ENCODE peak calls at places on chromosomes 5 and 9, in seven cellular contexts. W, K, J, L, T, H and M are unnamed samples.

GRCh38 chr9:121954477-121955175 is 138.5 kb downstream of the TTLL11 start:
- DNase-seq in W (no peak), K (no peak), J (no peak), L (peak; percentile 78), T (no peak), H (no peak), M (no peak)

GRCh38 chr9:91255327-91255726 is 106.4 kb downstream of the AUH start:
- DNase-seq in W (no peak), K (no peak), J (no peak), L (peak; percentile 91), T (no peak), H (no peak), M (no peak)

GRCh38 chr9:87765521-87765920 is 39.6 kb downstream of the CTSL start:
- DNase-seq in W (no peak), K (no peak), J (no peak), L (no peak), T (no peak), H (no peak), M (no peak)

GRCh38 chr5:51378061-51378409 is 5.2 kb upstream of the ISL1 start:
- DNase-seq in W (no peak), K (no peak), J (no peak), L (no peak), T (no peak), H (no peak), M (no peak)

GRCh38 chr5:55731848-55732247 is 6.0 kb upstream of the DDX4 start:
- DNase-seq in W (no peak), K (no peak), J (no peak), L (no peak), T (no peak), H (no peak), M (no peak)

GRCh38 chr5:73668422-73669116 is 42.6 kb downstream of the ARHGEF28 start:
- DNase-seq in W (no peak), K (no peak), J (no peak), L (no peak), T (no peak), H (no peak), M (no peak)

GRCh38 chr5:131541766-131542165 is 93.3 kb downstream of the RAPGEF6 start:
- DNase-seq in W (no peak), K (no peak), J (no peak), L (peak; percentile 73), T (no peak), H (no peak), M (peak; percentile 16)

GRCh38 chr9:1869843-1870242 is 145.3 kb upstream of the SMARCA2 start:
- DNase-seq in W (peak; percentile 7), K (peak; percentile 49), J (peak; percentile 36), L (no peak), T (peak; percentile 18), H (no peak), M (no peak)

GRCh38 chr9:135504262-135505229 is 4.1 kb downstream of the MRPS2 start:
- DNase-seq in W (peak; percentile 31), K (no peak), J (peak; percentile 77), L (peak; percentile 52), T (peak; percentile 55), H (no peak), M (peak; percentile 39)

GRCh38 chr9:34047864-34048729 is 590 bp downstream of the UBAP2 start:
- DNase-seq in W (peak; percentile 6), K (no peak), J (peak; percentile 84), L (no peak), T (peak; percentile 29), H (no peak), M (no peak)

GRCh38 chr9:71742703-71743102 is 25.6 kb downstream of the CEMIP2 start:
- DNase-seq in W (no peak), K (no peak), J (no peak), L (no peak), T (no peak), H (no peak), M (no peak)

GRCh38 chr5:172429201-172429940 is 25.0 kb downstream of the SH3PXD2B start:
- DNase-seq in W (no peak), K (no peak), J (no peak), L (peak; percentile 82), T (no peak), H (no peak), M (no peak)

GRCh38 chr5:172427202-172427601 is 27.1 kb downstream of the SH3PXD2B start:
- DNase-seq in W (no peak), K (no peak), J (no peak), L (no peak), T (no peak), H (no peak), M (no peak)

GRCh38 chr5:172426086-172426485 is 28.2 kb downstream of the SH3PXD2B start:
- DNase-seq in W (no peak), K (no peak), J (no peak), L (no peak), T (no peak), H (no peak), M (no peak)

GRCh38 chr5:172430354-172430753 is 24.0 kb downstream of the SH3PXD2B start:
- DNase-seq in W (no peak), K (no peak), J (no peak), L (no peak), T (no peak), H (no peak), M (no peak)

DNA sequence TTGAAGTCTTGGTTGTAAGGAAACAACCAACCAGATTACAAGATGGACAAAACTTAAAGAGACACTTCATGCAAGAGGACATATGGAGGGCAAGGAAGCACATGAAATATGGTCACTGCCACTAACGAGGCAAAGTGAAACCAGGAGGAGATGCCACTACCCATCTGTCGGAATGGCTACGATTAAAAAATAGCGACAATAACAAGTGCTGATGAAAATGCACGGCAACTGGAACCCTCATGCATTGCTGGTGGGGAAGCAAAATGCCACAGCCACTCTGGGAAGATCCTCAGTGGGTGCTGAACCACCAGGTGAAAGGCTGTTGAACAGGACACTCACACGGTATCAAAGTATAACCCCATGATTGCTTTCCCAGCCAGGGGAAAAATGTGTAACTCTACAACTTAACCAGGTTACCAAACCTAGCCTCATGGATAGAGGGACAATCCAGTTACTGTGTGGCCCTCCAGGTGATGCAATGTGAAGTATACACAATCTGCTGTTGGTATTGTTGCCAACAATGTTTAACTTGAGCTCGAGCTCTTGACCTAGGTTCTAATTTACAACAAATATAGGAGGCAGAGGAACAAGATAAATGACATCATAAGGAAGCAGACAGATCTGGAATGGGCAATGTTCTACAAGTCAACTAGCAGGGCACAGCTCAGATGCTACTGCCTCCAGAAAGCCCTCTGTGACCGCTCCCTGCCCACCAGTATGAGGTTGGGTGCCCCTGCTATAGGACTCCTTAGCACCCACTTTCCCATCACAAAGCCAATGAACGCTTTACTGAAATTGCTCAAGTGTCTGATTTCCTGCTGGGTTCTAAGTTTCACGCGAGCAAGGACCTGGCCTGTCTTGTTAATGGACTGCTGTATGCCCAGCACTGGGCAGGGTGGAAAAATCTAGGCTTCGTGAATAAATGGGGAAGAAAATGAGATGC is 25.8 kb downstream of the SH3PXD2B start:
- DNase-seq in W (no peak), K (no peak), J (no peak), L (no peak), T (peak; percentile 84), H (no peak), M (no peak)
- H3K4me2 ChIP-seq in W (no peak overlapping the region), K (no peak overlapping the region), J (no peak overlapping the region), L (no peak overlapping the region), T (peak overlapping the region; percentile 54), H (no peak overlapping the region), M (no peak overlapping the region)

DNA sequence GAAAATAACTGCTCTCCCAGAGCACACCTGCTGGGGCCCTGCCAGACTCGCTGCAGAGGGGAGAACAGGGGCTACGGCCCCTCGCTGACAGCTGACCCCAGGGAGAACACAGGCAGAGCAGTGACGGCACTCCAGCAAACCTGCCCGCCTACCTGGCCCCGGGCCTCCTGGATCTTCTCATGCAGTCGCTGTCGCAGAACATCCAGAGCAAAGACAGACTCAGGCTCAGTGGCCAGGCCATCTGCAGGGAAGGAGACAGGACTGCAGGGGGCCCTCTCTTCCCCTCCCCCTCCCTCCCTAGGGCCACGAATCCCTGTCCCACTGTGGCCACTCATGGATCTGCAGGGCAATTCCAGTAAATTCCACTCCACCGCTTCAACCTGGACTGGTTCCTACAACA is 2.4 kb downstream of the SURF6 start:
- DNase-seq in W (no peak), K (no peak), J (no peak), L (no peak), T (no peak), H (no peak), M (no peak)
- TF ChIP-seq POLR2A in W (no peak), K (no peak), J (no peak), L (no peak), T (no peak), H (no peak), M (no peak)

DNA sequence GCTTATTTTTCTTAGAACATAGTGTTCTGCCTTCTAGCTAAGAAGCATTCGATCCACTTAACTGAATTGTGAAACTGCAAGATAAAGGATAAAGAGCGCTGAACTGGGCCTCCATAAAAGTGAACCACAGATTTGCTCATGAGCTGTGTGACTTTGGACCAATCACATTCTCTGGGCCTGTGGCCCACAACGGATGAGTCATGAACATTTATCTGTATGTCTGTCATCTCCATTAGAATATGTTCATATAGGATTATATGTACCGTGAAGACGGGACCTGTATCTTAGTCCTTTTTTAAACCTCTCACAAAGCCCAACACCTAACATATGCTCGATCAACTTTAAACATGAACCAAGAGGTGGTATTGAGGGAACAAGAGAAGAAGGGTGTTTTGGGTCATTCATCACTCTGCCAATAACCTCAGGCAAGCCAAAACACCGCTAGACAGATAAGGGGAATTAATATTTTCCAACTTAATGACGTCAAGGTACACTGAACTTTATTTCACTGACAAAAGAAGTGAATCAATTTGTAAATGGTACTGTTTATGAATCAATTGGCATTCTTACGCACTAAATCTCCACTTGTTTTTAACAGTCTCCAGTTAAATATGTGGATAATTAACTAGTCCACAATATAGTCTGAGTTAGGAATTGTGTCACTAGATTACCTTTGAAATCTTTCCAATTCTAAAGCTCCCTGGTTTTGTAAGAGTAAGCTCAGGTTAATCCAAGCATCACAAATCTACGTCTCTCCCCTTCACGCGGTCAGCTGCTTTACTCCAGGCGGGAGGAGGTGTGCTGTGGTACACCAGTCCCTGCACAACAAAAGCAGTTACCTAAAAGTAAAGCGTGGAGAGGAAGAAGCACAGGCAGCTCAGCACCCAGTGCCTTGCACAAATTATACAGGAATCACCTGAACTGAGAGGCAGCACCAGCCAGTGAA is 1.6 kb downstream of the TMEM245 start:
- DNase-seq in W (no peak), K (no peak), J (peak; percentile 90), L (peak; percentile 89), T (peak; percentile 65), H (no peak), M (peak; percentile 65)
- H4K20me1 ChIP-seq in W (peaks cover 8% of the 10 kb centered on the region), K (peaks cover 14% of the 10 kb centered on the region), J (peaks cover 25% of the 10 kb centered on the region), L (peaks cover 38% of the 10 kb centered on the region), T (peaks cover 17% of the 10 kb centered on the region), H (no peaks in the 10 kb centered on the region), M (no peaks in the 10 kb centered on the region)

GRCh38 chr9:97698865-97699264 is 1.7 kb upstream of the XPA start:
- DNase-seq in W (no peak), K (no peak), J (no peak), L (no peak), T (no peak), H (no peak), M (no peak)

GRCh38 chr9:97696025-97696822 is 916 bp downstream of the XPA start:
- DNase-seq in W (no peak), K (no peak), J (peak; percentile 45), L (peak; percentile 24), T (peak; percentile 5), H (no peak), M (peak; percentile 69)

GRCh38 chr9:97695390-97695789 is 1.8 kb downstream of the XPA start:
- DNase-seq in W (no peak), K (no peak), J (no peak), L (no peak), T (no peak), H (no peak), M (peak; percentile 20)

GRCh38 chr9:97696823-97697601 is at the start of gene XPA:
- DNase-seq in W (peak; percentile 87), K (peak; percentile 70), J (peak; percentile 98), L (peak; percentile 89), T (peak; percentile 92), H (peak; percentile 80), M (peak; percentile 97)

GRCh38 chr9:97697837-97698236 is 697 bp upstream of the XPA start:
- DNase-seq in W (no peak), K (no peak), J (no peak), L (no peak), T (no peak), H (no peak), M (no peak)
- H3K4me2 ChIP-seq in W (peak overlapping the region; percentile 99), K (peak overlapping the region; percentile 76), J (peak overlapping the region; percentile 79), L (no peak overlapping the region), T (peak overlapping the region; percentile 82), H (peak overlapping the region; percentile 69), M (peak overlapping the region; percentile 62)